ENCODE peak calls at places on chromosomes 12 and 14, in four cellular contexts. Y, E, F and A are unnamed samples.

GRCh38 chr12:104420868-104421267 is 35.9 kb upstream of the CHST11 start:
- DNase-seq in Y (no peak), E (no peak), F (no peak), A (no peak)

GRCh38 chr12:64207453-64207852 is 14.6 kb downstream of the KICS2 start:
- DNase-seq in Y (no peak), E (no peak), F (no peak), A (no peak)

GRCh38 chr14:76653875-76654572 is 107.2 kb upstream of the VASH1 start:
- DNase-seq in Y (no peak), E (no peak), F (no peak), A (no peak)

GRCh38 chr12:75585309-75585708 is 73.9 kb upstream of the KRR1 start:
- DNase-seq in Y (no peak), E (peak), F (no peak), A (peak)

GRCh38 chr12:24396266-24396665 is 446.8 kb upstream of the SOX5 start:
- DNase-seq in Y (no peak), E (no peak), F (no peak), A (no peak)

GRCh38 chr14:69987416-69988144 is 108.4 kb downstream of the SMOC1 start:
- DNase-seq in Y (no peak), E (no peak), F (no peak), A (no peak)

GRCh38 chr12:57745485-57745881 is 644 bp downstream of the TSPAN31 start:
- DNase-seq in Y (no peak), E (no peak), F (no peak), A (no peak)

GRCh38 chr14:44956866-44957265 is 4.9 kb downstream of the KLHL28 start:
- DNase-seq in Y (no peak), E (no peak), F (no peak), A (no peak)

GRCh38 chr12:52006726-52007157 is at the start of gene TAMALIN:
- DNase-seq in Y (no peak), E (no peak), F (peak), A (no peak)

GRCh38 chr14:76768671-76769500 is 7.6 kb downstream of the VASH1 start:
- DNase-seq in Y (no peak), E (no peak), F (peak), A (no peak)

GRCh38 chr14:51822499-51822898 is 37.9 kb upstream of the GNG2 start:
- DNase-seq in Y (no peak), E (no peak), F (no peak), A (no peak)

GRCh38 chr12:16520328-16520727 is 85.6 kb downstream of the LMO3 start:
- DNase-seq in Y (no peak), E (no peak), F (no peak), A (no peak)

GRCh38 chr14:59321184-59321952 is 132.9 kb downstream of the DAAM1 start:
- DNase-seq in Y (peak), E (no peak), F (no peak), A (peak)

GRCh38 chr12:32761716-32762115 is 6.0 kb upstream of the YARS2 start:
- DNase-seq in Y (no peak), E (no peak), F (no peak), A (no peak)

GRCh38 chr12:86950043-86950838 is 694.0 kb upstream of the MGAT4C start:
- DNase-seq in Y (no peak), E (no peak), F (no peak), A (no peak)

GRCh38 chr12:11716794-11717532 is 67.5 kb downstream of the ETV6 start:
- DNase-seq in Y (no peak), E (no peak), F (no peak), A (peak)